ENCODE peak calls at places on chromosomes 4 and X, in ten cellular contexts. P is activated CD8-positive, alpha-beta memory T cell treated with anti-CD3 and anti-CD28 coated beads for 48 hours; I is activated CD4-positive, alpha-beta T cell treated with anti-CD3 and anti-CD28 coated beads, Interleukin-2, amount 50 U/mL, for 48 hours; V is HCEC 1CT; D is T-helper 2 cell; C is skeletal muscle cell; H is substantia nigra; Z is progenitor cell of endocrine pancreas; O is left ventricle myocardium inferior; M is cardiac fibroblast. B is an unnamed sample.

GRCh38 chr4:128225148-128225547 is 62.5 kb downstream of the PGRMC2 start:
- DNase-seq in P (no peak), I (no peak), V (peak), D (no peak), C (peak), H (no peak), Z (no peak), O (no peak), M (peak), B (peak)

GRCh38 chr4:4182835-4183568 is 43.7 kb downstream of the OTOP1 start:
- DNase-seq in P (no peak), I (peak), V (peak), D (no peak), C (no peak), H (no peak), Z (peak), O (no peak), M (peak), B (peak)

GRCh38 chr4:102799816-102800215 is 27.5 kb downstream of the UBE2D3 start:
- DNase-seq in P (no peak), I (no peak), V (no peak), D (no peak), C (peak), H (no peak), Z (no peak), O (no peak), M (peak), B (no peak)

GRCh38 chr4:1753692-1754311 is 32.5 kb downstream of the TACC3 start:
- DNase-seq in P (no peak), I (no peak), V (no peak), D (no peak), C (no peak), H (no peak), Z (no peak), O (no peak), M (no peak), B (no peak)

GRCh38 chr4:124936427-124936826 is 223.9 kb upstream of the ANKRD50 start:
- DNase-seq in P (no peak), I (no peak), V (peak), D (no peak), C (peak), H (no peak), Z (no peak), O (peak), M (peak), B (peak)

GRCh38 chr4:152243890-152244595 is 291.8 kb downstream of the FBXW7 start:
- DNase-seq in P (no peak), I (no peak), V (no peak), D (no peak), C (no peak), H (no peak), Z (no peak), O (peak), M (peak), B (peak)

GRCh38 chr4:1579834-1580686 is 104.1 kb downstream of the FAM53A start:
- DNase-seq in P (peak), I (peak), V (peak), D (peak), C (peak), H (no peak), Z (peak), O (peak), M (peak), B (peak)

GRCh38 chr4:77586953-77587383 is 18.7 kb upstream of the CXCL13 start:
- DNase-seq in P (peak), I (peak), V (no peak), D (peak), C (peak), H (no peak), Z (no peak), O (no peak), M (peak), B (no peak)

GRCh38 chrX:16662402-16662801 is 12.4 kb downstream of the S100G start:
- DNase-seq in P (no peak), I (no peak), V (no peak), D (no peak), C (no peak), H (no peak), Z (no peak), O (no peak), M (no peak), B (no peak)

GRCh38 chrX:134803551-134804183 is 145.4 kb upstream of the PLAC1 start:
- DNase-seq in P (no peak), I (no peak), V (no peak), D (peak), C (no peak), H (no peak), Z (no peak), O (no peak), M (no peak), B (no peak)

GRCh38 chr4:173794662-173795061 is 264.6 kb upstream of the HAND2 start:
- DNase-seq in P (no peak), I (no peak), V (peak), D (no peak), C (no peak), H (no peak), Z (no peak), O (no peak), M (peak), B (peak)

GRCh38 chrX:119399772-119400101 is 601 bp downstream of the SLC25A43 start:
- DNase-seq in P (no peak), I (no peak), V (peak), D (no peak), C (no peak), H (no peak), Z (no peak), O (no peak), M (peak), B (peak)

GRCh38 chrX:1468250-1468772 is 15.6 kb upstream of the ASMTL start:
- DNase-seq in P (no peak), I (peak), V (no peak), D (peak), C (no peak), H (no peak), Z (peak), O (no peak), M (peak), B (peak)

GRCh38 chr4:125390126-125390525 is 75.4 kb downstream of the FAT4 start:
- DNase-seq in P (no peak), I (no peak), V (peak), D (no peak), C (peak), H (no peak), Z (no peak), O (no peak), M (peak), B (peak)

GRCh38 chr4:73066928-73067327 is 2.6 kb downstream of the COX18 start:
- DNase-seq in P (no peak), I (no peak), V (no peak), D (peak), C (no peak), H (no peak), Z (no peak), O (no peak), M (no peak), B (no peak)

GRCh38 chrX:39577976-39578962 is 519.5 kb downstream of the BCOR start:
- DNase-seq in P (peak), I (peak), V (no peak), D (no peak), C (peak), H (no peak), Z (no peak), O (peak), M (no peak), B (no peak)

GRCh38 chr4:124262211-124263179 is 450.0 kb downstream of the ANKRD50 start:
- DNase-seq in P (no peak), I (peak), V (peak), D (no peak), C (peak), H (peak), Z (peak), O (no peak), M (peak), B (peak)

GRCh38 chr4:83071116-83071515 is 36.1 kb downstream of the COPS4 start:
- DNase-seq in P (no peak), I (no peak), V (peak), D (no peak), C (no peak), H (no peak), Z (no peak), O (no peak), M (peak), B (peak)